ENCODE peak calls at places on chromosomes 2 and 18, in seven cellular contexts. Z is ecto neural progenitor cell; I is heart right ventricle; A is sigmoid colon; R is stimulated activated CD4-positive, alpha-beta T cell treated with anti-CD3 and anti-CD28 coated beads, Interleukin-4, amount 100 ng/mL, for 24 hours; G is AG08396; D is HT1080. O is an unnamed sample.

GRCh38 chr2:101692037-101692436 is 5.5 kb upstream of the MAP4K4 start:
- DNase-seq in Z (no peak), I (no peak), A (no peak), R (no peak), G (no peak), D (no peak), O (no peak)

GRCh38 chr18:33495278-33495677 is 54.8 kb upstream of the CCDC178 start:
- DNase-seq in Z (peak), I (no peak), A (no peak), R (no peak), G (no peak), D (peak), O (no peak)

GRCh38 chr2:200159829-200160781 is 146.4 kb upstream of the SPATS2L start:
- DNase-seq in Z (no peak), I (no peak), A (no peak), R (no peak), G (no peak), D (peak), O (no peak)

GRCh38 chr2:74458957-74459290 is 686 bp downstream of the WBP1 start:
- DNase-seq in Z (no peak), I (no peak), A (no peak), R (no peak), G (no peak), D (no peak), O (no peak)

GRCh38 chr2:76073992-76074604 is 363.4 kb upstream of the GCFC2 start:
- DNase-seq in Z (no peak), I (no peak), A (no peak), R (no peak), G (no peak), D (no peak), O (no peak)

GRCh38 chr2:143940720-143941119 is 579.2 kb downstream of the ZEB2 start:
- DNase-seq in Z (no peak), I (no peak), A (no peak), R (no peak), G (no peak), D (no peak), O (no peak)

GRCh38 chr2:216057688-216058193 is 23.9 kb downstream of the PECR start:
- DNase-seq in Z (no peak), I (no peak), A (no peak), R (peak), G (peak), D (no peak), O (peak)

GRCh38 chr2:81250270-81250669 is 945.7 kb upstream of the LRRTM1 start:
- DNase-seq in Z (no peak), I (no peak), A (no peak), R (no peak), G (no peak), D (no peak), O (no peak)

GRCh38 chr2:239603411-239604356 is 202.9 kb upstream of the HDAC4 start:
- DNase-seq in Z (no peak), I (no peak), A (no peak), R (no peak), G (no peak), D (no peak), O (no peak)

GRCh38 chr2:3108710-3109702 is 268.6 kb downstream of the EIPR1 start:
- DNase-seq in Z (no peak), I (no peak), A (peak), R (no peak), G (no peak), D (no peak), O (no peak)

GRCh38 chr2:238601433-238602222 is 174.9 kb downstream of the ASB1 start:
- DNase-seq in Z (no peak), I (no peak), A (peak), R (no peak), G (peak), D (no peak), O (no peak)

GRCh38 chr2:56217106-56217505 is 33.3 kb downstream of the CCDC85A start:
- DNase-seq in Z (no peak), I (no peak), A (no peak), R (no peak), G (no peak), D (no peak), O (no peak)

GRCh38 chr2:70596293-70596692 is 42.7 kb upstream of the TGFA start:
- DNase-seq in Z (no peak), I (no peak), A (no peak), R (no peak), G (no peak), D (peak), O (no peak)

GRCh38 chr2:30629866-30630265 is 177.4 kb downstream of the CAPN13 start:
- DNase-seq in Z (no peak), I (no peak), A (no peak), R (no peak), G (no peak), D (peak), O (no peak)

GRCh38 chr2:224802407-224802806 is 86.2 kb upstream of the CCDC195 start:
- DNase-seq in Z (no peak), I (no peak), A (no peak), R (no peak), G (no peak), D (peak), O (no peak)

GRCh38 chr2:37802899-37803379 is 122.1 kb upstream of the RMDN2 start:
- DNase-seq in Z (no peak), I (no peak), A (no peak), R (no peak), G (peak), D (peak), O (no peak)

GRCh38 chr2:231455222-231455621 is 9.1 kb downstream of the NCL start:
- DNase-seq in Z (no peak), I (no peak), A (no peak), R (no peak), G (no peak), D (no peak), O (no peak)

GRCh38 chr2:160039166-160039903 is 23.1 kb downstream of the PLA2R1 start:
- DNase-seq in Z (no peak), I (no peak), A (no peak), R (no peak), G (no peak), D (peak), O (no peak)

GRCh38 chr2:171404258-171404657 is 29.5 kb downstream of the METTL8 start:
- DNase-seq in Z (no peak), I (no peak), A (no peak), R (no peak), G (peak), D (peak), O (no peak)

GRCh38 chr18:63266888-63267790 is 52.4 kb downstream of the BCL2 start:
- DNase-seq in Z (no peak), I (no peak), A (no peak), R (no peak), G (no peak), D (no peak), O (no peak)

GRCh38 chr2:12715258-12715865 is 1.4 kb upstream of the TRIB2 start:
- DNase-seq in Z (no peak), I (no peak), A (no peak), R (no peak), G (no peak), D (no peak), O (no peak)

GRCh38 chr2:241235396-241235795 is 46.9 kb downstream of the ANO7 start:
- DNase-seq in Z (no peak), I (no peak), A (no peak), R (no peak), G (no peak), D (no peak), O (no peak)

GRCh38 chr2:1632006-1632348 is 112.3 kb downstream of the PXDN start:
- DNase-seq in Z (no peak), I (no peak), A (peak), R (no peak), G (peak), D (no peak), O (no peak)

GRCh38 chr2:239444626-239445625 is 44.1 kb upstream of the HDAC4 start:
- DNase-seq in Z (peak), I (no peak), A (no peak), R (no peak), G (no peak), D (no peak), O (no peak)